ENCODE peak calls at places on chromosomes 6 and 20, in seven cellular contexts. One of them, this sample, is unnamed.

GRCh38 chr6:5516036-5516435 is 254.7 kb downstream of the FARS2 start:
- DNase-seq in GM12892: no peak
- DNase-seq in H1: no peak
- DNase-seq in GM12878: no peak
- DNase-seq in SK-N-SH: no peak
- DNase-seq in HepG2: no peak
- DNase-seq in K562: no peak
- DNase-seq in this sample: no peak

GRCh38 chr6:39950125-39950720 is 16.0 kb upstream of the MOCS1 start:
- DNase-seq in K562: no peak
- DNase-seq in HepG2: no peak
- DNase-seq in H1: no peak
- DNase-seq in GM12878: no peak
- DNase-seq in SK-N-SH: no peak
- DNase-seq in GM12892: no peak
- DNase-seq in this sample: no peak

GRCh38 chr20:36017034-36017951 is 48.9 kb downstream of the CNBD2 start:
- DNase-seq in GM12892: no peak
- DNase-seq in H1: no peak
- DNase-seq in GM12878: no peak
- DNase-seq in SK-N-SH: no peak
- DNase-seq in K562: no peak
- DNase-seq in HepG2: no peak
- DNase-seq in this sample: no peak

GRCh38 chr6:159935633-159936032 is 33.2 kb upstream of the IGF2R start:
- DNase-seq in SK-N-SH: no peak
- DNase-seq in K562: no peak
- DNase-seq in H1: no peak
- DNase-seq in HepG2: no peak
- DNase-seq in GM12892: no peak
- DNase-seq in GM12878: no peak
- DNase-seq in this sample: no peak

GRCh38 chr6:2643935-2644539 is 106.7 kb downstream of the MYLK4 start:
- DNase-seq in GM12878: no peak
- DNase-seq in GM12892: no peak
- DNase-seq in SK-N-SH: no peak
- DNase-seq in K562: no peak
- DNase-seq in HepG2: no peak
- DNase-seq in H1: no peak
- DNase-seq in this sample: no peak

GRCh38 chr20:51492167-51493092 is 50.1 kb downstream of the NFATC2 start:
- DNase-seq in H1: no peak
- DNase-seq in K562: peak
- DNase-seq in GM12878: no peak
- DNase-seq in SK-N-SH: no peak
- DNase-seq in HepG2: no peak
- DNase-seq in GM12892: no peak
- DNase-seq in this sample: no peak

GRCh38 chr20:58433759-58434158 is 44.7 kb downstream of the VAPB start:
- DNase-seq in H1: no peak
- DNase-seq in GM12892: no peak
- DNase-seq in SK-N-SH: no peak
- DNase-seq in K562: peak
- DNase-seq in GM12878: no peak
- DNase-seq in HepG2: no peak
- DNase-seq in this sample: no peak

GRCh38 chr6:47083586-47084047 is 41.5 kb upstream of the ADGRF1 start:
- DNase-seq in HepG2: peak
- DNase-seq in H1: no peak
- DNase-seq in K562: no peak
- DNase-seq in GM12878: no peak
- DNase-seq in SK-N-SH: peak
- DNase-seq in GM12892: no peak
- DNase-seq in this sample: no peak

GRCh38 chr20:15942130-15942529 is 631.1 kb downstream of the KIF16B start:
- DNase-seq in K562: no peak
- DNase-seq in H1: no peak
- DNase-seq in GM12892: no peak
- DNase-seq in GM12878: no peak
- DNase-seq in HepG2: no peak
- DNase-seq in SK-N-SH: no peak
- DNase-seq in this sample: no peak

GRCh38 chr6:124670801-124671200 is 291.4 kb upstream of the RNF217 start:
- DNase-seq in K562: no peak
- DNase-seq in HepG2: no peak
- DNase-seq in GM12878: no peak
- DNase-seq in GM12892: no peak
- DNase-seq in H1: no peak
- DNase-seq in SK-N-SH: no peak
- DNase-seq in this sample: no peak

GRCh38 chr20:37220796-37221195 is 40.8 kb downstream of the GHRH start:
- DNase-seq in HepG2: no peak
- DNase-seq in K562: no peak
- DNase-seq in GM12878: no peak
- DNase-seq in H1: no peak
- DNase-seq in SK-N-SH: peak
- DNase-seq in GM12892: no peak
- DNase-seq in this sample: no peak

GRCh38 chr20:55143605-55144004 is 668.2 kb downstream of the DOK5 start:
- DNase-seq in GM12892: no peak
- DNase-seq in GM12878: no peak
- DNase-seq in H1: no peak
- DNase-seq in HepG2: no peak
- DNase-seq in SK-N-SH: no peak
- DNase-seq in K562: no peak
- DNase-seq in this sample: no peak

GRCh38 chr6:150143521-150144293 is 863 bp downstream of the PPP1R14C start:
- DNase-seq in GM12878: no peak
- DNase-seq in K562: peak
- DNase-seq in HepG2: no peak
- DNase-seq in SK-N-SH: no peak
- DNase-seq in GM12892: no peak
- DNase-seq in H1: no peak
- DNase-seq in this sample: no peak

GRCh38 chr20:34569598-34569997 is 11.1 kb downstream of the MAP1LC3A start:
- DNase-seq in GM12892: no peak
- DNase-seq in H1: no peak
- DNase-seq in K562: no peak
- DNase-seq in HepG2: no peak
- DNase-seq in GM12878: no peak
- DNase-seq in SK-N-SH: no peak
- DNase-seq in this sample: no peak

GRCh38 chr6:43040542-43041257 is 13.0 kb downstream of the CUL7 start:
- DNase-seq in HepG2: no peak
- DNase-seq in SK-N-SH: no peak
- DNase-seq in H1: no peak
- DNase-seq in GM12892: no peak
- DNase-seq in GM12878: no peak
- DNase-seq in K562: no peak
- DNase-seq in this sample: no peak

GRCh38 chr6:98547634-98548033 is 286.7 kb upstream of the POU3F2 start:
- DNase-seq in GM12878: no peak
- DNase-seq in HepG2: no peak
- DNase-seq in H1: no peak
- DNase-seq in SK-N-SH: peak
- DNase-seq in GM12892: no peak
- DNase-seq in K562: no peak
- DNase-seq in this sample: no peak

GRCh38 chr20:36854343-36855240 is 21.3 kb upstream of the TLDC2 start:
- DNase-seq in GM12892: no peak
- DNase-seq in K562: peak
- DNase-seq in H1: no peak
- DNase-seq in GM12878: no peak
- DNase-seq in HepG2: no peak
- DNase-seq in SK-N-SH: no peak
- DNase-seq in this sample: no peak

GRCh38 chr6:11656486-11656885 is 118.9 kb downstream of the TMEM170B start:
- DNase-seq in SK-N-SH: no peak
- DNase-seq in HepG2: no peak
- DNase-seq in K562: no peak
- DNase-seq in GM12892: no peak
- DNase-seq in GM12878: no peak
- DNase-seq in H1: no peak
- DNase-seq in this sample: no peak

GRCh38 chr6:158654960-158655485 is 5.2 kb downstream of the SYTL3 start:
- DNase-seq in H1: no peak
- DNase-seq in GM12878: no peak
- DNase-seq in GM12892: no peak
- DNase-seq in K562: no peak
- DNase-seq in HepG2: no peak
- DNase-seq in SK-N-SH: no peak
- DNase-seq in this sample: no peak
- TF ChIP-seq POLR2AphosphoS5 in H1: no peak
- TF ChIP-seq POLR2AphosphoS5 in GM12878: no peak
- TF ChIP-seq POLR2AphosphoS5 in GM12892: no peak
- TF ChIP-seq POLR2AphosphoS5 in K562: no peak
- TF ChIP-seq POLR2AphosphoS5 in HepG2: no peak
- TF ChIP-seq POLR2AphosphoS5 in SK-N-SH: no peak
- TF ChIP-seq POLR2AphosphoS5 in this sample: no peak

GRCh38 chr6:105326216-105326615 is 76.7 kb downstream of the PREP start:
- DNase-seq in K562: no peak
- DNase-seq in SK-N-SH: no peak
- DNase-seq in GM12892: no peak
- DNase-seq in GM12878: no peak
- DNase-seq in H1: no peak
- DNase-seq in HepG2: peak
- DNase-seq in this sample: no peak

GRCh38 chr6:105321728-105322127 is 81.2 kb downstream of the PREP start:
- DNase-seq in GM12878: no peak
- DNase-seq in HepG2: no peak
- DNase-seq in H1: no peak
- DNase-seq in SK-N-SH: no peak
- DNase-seq in GM12892: no peak
- DNase-seq in K562: no peak
- DNase-seq in this sample: no peak

GRCh38 chr6:105326838-105327745 is 75.8 kb downstream of the PREP start:
- DNase-seq in GM12878: no peak
- DNase-seq in H1: no peak
- DNase-seq in GM12892: no peak
- DNase-seq in HepG2: no peak
- DNase-seq in SK-N-SH: no peak
- DNase-seq in K562: no peak
- DNase-seq in this sample: no peak

GRCh38 chr6:105322499-105323231 is 80.2 kb downstream of the PREP start:
- DNase-seq in HepG2: no peak
- DNase-seq in K562: peak
- DNase-seq in H1: no peak
- DNase-seq in SK-N-SH: no peak
- DNase-seq in GM12892: no peak
- DNase-seq in GM12878: no peak
- DNase-seq in this sample: no peak

GRCh38 chr6:105324386-105325000 is 78.4 kb downstream of the PREP start:
- DNase-seq in SK-N-SH: no peak
- DNase-seq in H1: no peak
- DNase-seq in HepG2: no peak
- DNase-seq in K562: no peak
- DNase-seq in GM12892: no peak
- DNase-seq in GM12878: no peak
- DNase-seq in this sample: no peak
- TF ChIP-seq TAF1 in SK-N-SH: no peak
- TF ChIP-seq TAF1 in H1: no peak
- TF ChIP-seq TAF1 in HepG2: no peak
- TF ChIP-seq TAF1 in K562: no peak
- TF ChIP-seq TAF1 in GM12892: no peak
- TF ChIP-seq TAF1 in GM12878: no peak
- TF ChIP-seq TAF1 in this sample: no peak

DNA sequence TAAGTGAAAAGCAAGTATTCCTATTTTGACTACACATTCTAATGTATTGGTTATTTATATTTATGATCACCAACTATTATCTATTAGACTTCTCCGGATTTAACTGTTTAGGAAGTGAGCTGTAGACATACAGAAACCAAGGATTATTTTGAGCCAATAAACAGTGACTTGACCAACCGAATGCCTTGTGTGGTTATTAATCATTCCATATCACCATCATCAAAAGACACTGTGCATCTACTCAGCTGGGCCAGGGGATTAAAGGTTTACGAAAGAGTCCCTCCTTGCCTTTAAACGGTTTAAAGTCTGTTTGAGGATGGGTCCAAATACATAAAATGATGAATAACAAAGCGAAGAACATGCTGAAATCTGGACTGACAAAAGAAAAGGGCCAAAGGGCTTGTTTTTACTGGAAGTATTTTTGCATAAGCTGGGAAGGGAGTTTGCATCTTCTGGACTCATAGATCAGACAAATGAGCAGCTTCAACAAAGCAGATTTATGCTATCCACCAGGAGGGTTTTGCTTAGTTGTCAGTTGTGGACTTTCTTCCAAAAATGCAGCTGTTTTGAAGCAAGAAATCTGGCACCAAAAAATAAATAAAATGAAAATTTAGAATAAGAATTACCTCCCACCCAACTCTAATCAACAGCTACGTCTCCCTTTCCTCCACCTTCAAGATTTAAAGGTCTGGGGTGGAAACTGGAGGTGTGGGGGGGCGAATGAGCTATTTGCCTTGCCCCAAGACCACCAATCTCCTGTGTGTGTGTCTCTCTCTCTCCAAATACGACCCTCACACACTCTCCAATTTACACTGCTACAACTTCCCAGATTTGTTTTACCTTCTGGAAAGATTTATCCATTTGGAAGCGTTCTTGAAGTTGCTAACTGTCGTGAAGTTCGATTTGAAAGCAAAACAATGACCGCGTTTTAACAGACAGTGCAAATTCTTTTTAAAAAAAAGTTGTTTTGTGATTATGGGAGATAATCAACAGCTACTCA is 33.5 kb upstream of the ID4 start:
- DNase-seq in H1: no peak
- DNase-seq in K562: no peak
- DNase-seq in GM12878: no peak
- DNase-seq in GM12892: no peak
- DNase-seq in SK-N-SH: no peak
- DNase-seq in HepG2: peak
- DNase-seq in this sample: no peak
- TF ChIP-seq POLR2AphosphoS5 in H1: no peak
- TF ChIP-seq POLR2AphosphoS5 in K562: no peak
- TF ChIP-seq POLR2AphosphoS5 in GM12878: no peak
- TF ChIP-seq POLR2AphosphoS5 in GM12892: no peak
- TF ChIP-seq POLR2AphosphoS5 in SK-N-SH: no peak
- TF ChIP-seq POLR2AphosphoS5 in HepG2: no peak
- TF ChIP-seq POLR2AphosphoS5 in this sample: no peak

DNA sequence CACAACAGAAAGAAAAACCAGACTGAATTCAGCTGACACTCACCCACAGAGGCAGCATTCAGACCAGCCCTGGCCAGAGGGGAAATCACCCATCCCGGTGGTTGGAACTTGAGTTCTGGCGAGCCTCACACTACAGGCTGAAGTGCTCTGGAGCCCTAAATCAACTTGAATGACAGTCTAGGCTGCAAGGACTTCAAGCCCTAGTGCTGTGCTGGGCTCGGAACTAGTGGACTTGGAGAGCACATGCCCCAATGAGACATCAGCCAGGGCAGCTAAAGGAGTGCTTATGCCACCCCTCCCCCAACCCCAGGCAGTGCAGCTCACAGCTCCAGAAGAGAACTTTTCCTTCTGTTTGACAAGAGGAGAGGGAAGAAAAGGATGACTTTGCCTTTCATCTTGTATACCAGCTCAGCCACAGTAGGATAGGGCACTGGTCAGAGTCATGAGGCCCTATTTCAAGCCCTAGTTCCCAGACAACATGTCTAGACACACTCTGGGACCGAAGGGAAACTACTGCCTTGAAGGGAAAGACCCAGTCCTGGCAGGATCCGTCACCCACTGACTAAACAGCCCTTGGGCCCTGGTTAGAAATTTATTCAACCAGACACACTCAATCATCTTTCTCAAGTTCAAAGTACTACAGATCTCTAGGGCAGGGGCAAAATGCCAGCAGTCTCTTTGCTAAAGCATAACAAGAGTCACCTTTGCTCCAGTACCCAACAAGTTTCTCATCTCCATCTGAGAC is 43.2 kb upstream of the PNRC1 start:
- DNase-seq in K562: no peak
- DNase-seq in GM12878: no peak
- DNase-seq in SK-N-SH: no peak
- DNase-seq in HepG2: no peak
- DNase-seq in H1: no peak
- DNase-seq in GM12892: no peak
- DNase-seq in this sample: no peak
- TF ChIP-seq TAF1 in K562: no peak
- TF ChIP-seq TAF1 in GM12878: no peak
- TF ChIP-seq TAF1 in SK-N-SH: no peak
- TF ChIP-seq TAF1 in HepG2: no peak
- TF ChIP-seq TAF1 in H1: no peak
- TF ChIP-seq TAF1 in GM12892: no peak
- TF ChIP-seq TAF1 in this sample: no peak

This sample was measured in GM12891.